ENCODE peak calls at places on chromosomes 2 and 18, in six cellular contexts. E is endothelial cell; C is HCT116; G is WTC11; W is cardiac muscle cell; X is effector memory CD4-positive, alpha-beta T cell. Q is an unnamed sample.

GRCh38 chr2:136242687-136243277 is 124.8 kb upstream of the CXCR4 start:
- DNase-seq in W (no peak), C (no peak), E (no peak), G (no peak), X (peak; percentile 15), Q (peak; percentile 68)

GRCh38 chr18:8207996-8208395 is 401.2 kb upstream of the RAB12 start:
- DNase-seq in E (no peak), C (no peak), W (no peak), G (no peak), X (no peak), Q (no peak)

GRCh38 chr2:231711677-231712461 is 3.5 kb downstream of the PTMA start:
- DNase-seq in X (peak; percentile 38), G (no peak), W (no peak), E (no peak), C (no peak), Q (no peak)

GRCh38 chr2:134120718-134121630 is 132.9 kb upstream of the MGAT5 start:
- DNase-seq in W (peak; percentile 66), X (peak; percentile 53), G (peak; percentile 60), C (no peak), E (peak; percentile 61), Q (peak; percentile 75)

GRCh38 chr18:26867471-26867870 is 2.0 kb upstream of the AQP4 start:
- DNase-seq in X (no peak), C (no peak), E (no peak), G (no peak), W (no peak), Q (no peak)

GRCh38 chr2:239225456-239225855 is 175.4 kb downstream of the HDAC4 start:
- DNase-seq in C (no peak), W (no peak), E (no peak), G (no peak), X (no peak), Q (no peak)

GRCh38 chr2:75614062-75614710 is 32.4 kb upstream of the MRPL19 start:
- DNase-seq in C (no peak), X (no peak), E (no peak), W (no peak), G (no peak), Q (no peak)

GRCh38 chr2:24169031-24169430 is 5.8 kb upstream of the FAM228A start:
- DNase-seq in W (no peak), G (no peak), X (no peak), E (no peak), C (no peak), Q (no peak)

GRCh38 chr2:150806336-150806735 is 318.9 kb upstream of the RND3 start:
- DNase-seq in X (no peak), C (no peak), W (peak; percentile 43), G (no peak), E (no peak), Q (no peak)

GRCh38 chr2:233065954-233066470 is 5.9 kb downstream of the INPP5D start:
- DNase-seq in E (no peak), C (no peak), X (no peak), G (no peak), W (no peak), Q (no peak)

GRCh38 chr2:12759248-12759647 is 42.5 kb downstream of the TRIB2 start:
- DNase-seq in G (no peak), E (no peak), X (no peak), C (no peak), W (peak; percentile 86), Q (no peak)

GRCh38 chr2:46241344-46241743 is 55.9 kb upstream of the EPAS1 start:
- DNase-seq in G (no peak), E (no peak), W (no peak), X (no peak), C (no peak), Q (no peak)

GRCh38 chr2:189379731-189380261 is 61.5 kb upstream of the WDR75 start:
- DNase-seq in X (no peak), W (peak; percentile 28), G (no peak), E (no peak), C (no peak), Q (no peak)

GRCh38 chr2:27249891-27250651 is 12.8 kb downstream of the SLC30A3 start:
- DNase-seq in G (peak; percentile 89), W (peak; percentile 67), X (peak; percentile 8), C (peak; percentile 23), E (peak; percentile 79), Q (no peak)

GRCh38 chr18:56245856-56246575 is 392.4 kb downstream of the TXNL1 start:
- DNase-seq in W (peak; percentile 61), G (no peak), E (no peak), C (no peak), X (no peak), Q (no peak)

GRCh38 chr2:31127931-31128330 is 10.3 kb downstream of the GALNT14 start:
- DNase-seq in C (no peak), E (no peak), X (no peak), G (no peak), W (no peak), Q (no peak)

GRCh38 chr2:239009001-239009961 is 161.4 kb downstream of the TWIST2 start:
- DNase-seq in X (no peak), G (no peak), W (no peak), C (no peak), E (no peak), Q (no peak)